ENCODE peak calls at places on chromosomes 4 and X, in ten cellular contexts. One of them, this sample, is unnamed.

GRCh38 chr4:4575284-4576211 is 33.7 kb upstream of the STX18 start:
- DNase-seq in AML-193: no peak
- DNase-seq in AG09309: no peak
- DNase-seq in T-helper 2 cell: peak
- DNase-seq in stimulated activated CD8-positive, alpha-beta memory T cell treated with anti-CD3 and anti-CD28 coated beads, Interleukin-15, amount 100 ng/mL, for 4 hours: peak
- DNase-seq in activated CD4-positive, alpha-beta T cell treated with anti-CD3 and anti-CD28 coated beads for 24 hours: peak
- DNase-seq in T-helper 17 cell: peak
- DNase-seq in CD4-positive, alpha-beta T cell: peak
- DNase-seq in Calu3: peak
- DNase-seq in NCI-H2107: peak
- DNase-seq in this sample: peak

GRCh38 chr4:38119663-38120374 is 159.6 kb downstream of the PTTG2 start:
- DNase-seq in AML-193: no peak
- DNase-seq in AG09309: peak
- DNase-seq in T-helper 2 cell: no peak
- DNase-seq in stimulated activated CD8-positive, alpha-beta memory T cell treated with anti-CD3 and anti-CD28 coated beads, Interleukin-15, amount 100 ng/mL, for 4 hours: no peak
- DNase-seq in activated CD4-positive, alpha-beta T cell treated with anti-CD3 and anti-CD28 coated beads for 24 hours: no peak
- DNase-seq in T-helper 17 cell: no peak
- DNase-seq in CD4-positive, alpha-beta T cell: no peak
- DNase-seq in Calu3: no peak
- DNase-seq in NCI-H2107: no peak
- DNase-seq in this sample: no peak

GRCh38 chr4:147822128-147822527 is 90.2 kb downstream of the ARHGAP10 start:
- DNase-seq in AML-193: peak
- DNase-seq in AG09309: peak
- DNase-seq in T-helper 2 cell: no peak
- DNase-seq in stimulated activated CD8-positive, alpha-beta memory T cell treated with anti-CD3 and anti-CD28 coated beads, Interleukin-15, amount 100 ng/mL, for 4 hours: no peak
- DNase-seq in activated CD4-positive, alpha-beta T cell treated with anti-CD3 and anti-CD28 coated beads for 24 hours: no peak
- DNase-seq in T-helper 17 cell: no peak
- DNase-seq in CD4-positive, alpha-beta T cell: no peak
- DNase-seq in Calu3: peak
- DNase-seq in NCI-H2107: no peak
- DNase-seq in this sample: no peak

GRCh38 chr4:1405636-1406415 is 416 bp downstream of the NKX1-1 start:
- DNase-seq in AML-193: no peak
- DNase-seq in AG09309: no peak
- DNase-seq in T-helper 2 cell: no peak
- DNase-seq in stimulated activated CD8-positive, alpha-beta memory T cell treated with anti-CD3 and anti-CD28 coated beads, Interleukin-15, amount 100 ng/mL, for 4 hours: no peak
- DNase-seq in activated CD4-positive, alpha-beta T cell treated with anti-CD3 and anti-CD28 coated beads for 24 hours: no peak
- DNase-seq in T-helper 17 cell: no peak
- DNase-seq in CD4-positive, alpha-beta T cell: no peak
- DNase-seq in Calu3: no peak
- DNase-seq in NCI-H2107: no peak
- DNase-seq in this sample: no peak

GRCh38 chr4:122010610-122011009 is 58.8 kb upstream of the TRPC3 start:
- DNase-seq in AML-193: no peak
- DNase-seq in AG09309: no peak
- DNase-seq in T-helper 2 cell: no peak
- DNase-seq in stimulated activated CD8-positive, alpha-beta memory T cell treated with anti-CD3 and anti-CD28 coated beads, Interleukin-15, amount 100 ng/mL, for 4 hours: no peak
- DNase-seq in activated CD4-positive, alpha-beta T cell treated with anti-CD3 and anti-CD28 coated beads for 24 hours: no peak
- DNase-seq in T-helper 17 cell: no peak
- DNase-seq in CD4-positive, alpha-beta T cell: no peak
- DNase-seq in Calu3: no peak
- DNase-seq in NCI-H2107: no peak
- DNase-seq in this sample: no peak

GRCh38 chrX:96183843-96184242 is 500.8 kb upstream of the DIAPH2 start:
- DNase-seq in AML-193: no peak
- DNase-seq in AG09309: no peak
- DNase-seq in T-helper 2 cell: no peak
- DNase-seq in stimulated activated CD8-positive, alpha-beta memory T cell treated with anti-CD3 and anti-CD28 coated beads, Interleukin-15, amount 100 ng/mL, for 4 hours: no peak
- DNase-seq in activated CD4-positive, alpha-beta T cell treated with anti-CD3 and anti-CD28 coated beads for 24 hours: no peak
- DNase-seq in T-helper 17 cell: no peak
- DNase-seq in CD4-positive, alpha-beta T cell: no peak
- DNase-seq in Calu3: no peak
- DNase-seq in NCI-H2107: no peak
- DNase-seq in this sample: peak

GRCh38 chrX:38561951-38562719 is 793 bp downstream of the TSPAN7 start:
- DNase-seq in AML-193: no peak
- DNase-seq in AG09309: no peak
- DNase-seq in T-helper 2 cell: no peak
- DNase-seq in stimulated activated CD8-positive, alpha-beta memory T cell treated with anti-CD3 and anti-CD28 coated beads, Interleukin-15, amount 100 ng/mL, for 4 hours: peak
- DNase-seq in activated CD4-positive, alpha-beta T cell treated with anti-CD3 and anti-CD28 coated beads for 24 hours: no peak
- DNase-seq in T-helper 17 cell: no peak
- DNase-seq in CD4-positive, alpha-beta T cell: no peak
- DNase-seq in Calu3: no peak
- DNase-seq in NCI-H2107: peak
- DNase-seq in this sample: peak

GRCh38 chr4:72302981-72303704 is 265.9 kb downstream of the ADAMTS3 start:
- DNase-seq in AML-193: peak
- DNase-seq in AG09309: no peak
- DNase-seq in T-helper 2 cell: peak
- DNase-seq in stimulated activated CD8-positive, alpha-beta memory T cell treated with anti-CD3 and anti-CD28 coated beads, Interleukin-15, amount 100 ng/mL, for 4 hours: no peak
- DNase-seq in activated CD4-positive, alpha-beta T cell treated with anti-CD3 and anti-CD28 coated beads for 24 hours: peak
- DNase-seq in T-helper 17 cell: peak
- DNase-seq in CD4-positive, alpha-beta T cell: peak
- DNase-seq in Calu3: peak
- DNase-seq in NCI-H2107: peak
- DNase-seq in this sample: peak

GRCh38 chr4:142365386-142365785 is 480.7 kb downstream of the INPP4B start:
- DNase-seq in AML-193: no peak
- DNase-seq in AG09309: no peak
- DNase-seq in T-helper 2 cell: no peak
- DNase-seq in stimulated activated CD8-positive, alpha-beta memory T cell treated with anti-CD3 and anti-CD28 coated beads, Interleukin-15, amount 100 ng/mL, for 4 hours: no peak
- DNase-seq in activated CD4-positive, alpha-beta T cell treated with anti-CD3 and anti-CD28 coated beads for 24 hours: no peak
- DNase-seq in T-helper 17 cell: no peak
- DNase-seq in CD4-positive, alpha-beta T cell: no peak
- DNase-seq in Calu3: no peak
- DNase-seq in NCI-H2107: no peak
- DNase-seq in this sample: no peak

GRCh38 chr4:3470244-3471097 is 7.4 kb downstream of the DOK7 start:
- DNase-seq in AML-193: no peak
- DNase-seq in AG09309: no peak
- DNase-seq in T-helper 2 cell: no peak
- DNase-seq in stimulated activated CD8-positive, alpha-beta memory T cell treated with anti-CD3 and anti-CD28 coated beads, Interleukin-15, amount 100 ng/mL, for 4 hours: no peak
- DNase-seq in activated CD4-positive, alpha-beta T cell treated with anti-CD3 and anti-CD28 coated beads for 24 hours: no peak
- DNase-seq in T-helper 17 cell: no peak
- DNase-seq in CD4-positive, alpha-beta T cell: no peak
- DNase-seq in Calu3: peak
- DNase-seq in NCI-H2107: no peak
- DNase-seq in this sample: no peak

GRCh38 chr4:107951551-107951950 is 20.2 kb downstream of the CYP2U1 start:
- DNase-seq in AML-193: no peak
- DNase-seq in AG09309: peak
- DNase-seq in T-helper 2 cell: no peak
- DNase-seq in stimulated activated CD8-positive, alpha-beta memory T cell treated with anti-CD3 and anti-CD28 coated beads, Interleukin-15, amount 100 ng/mL, for 4 hours: no peak
- DNase-seq in activated CD4-positive, alpha-beta T cell treated with anti-CD3 and anti-CD28 coated beads for 24 hours: no peak
- DNase-seq in T-helper 17 cell: no peak
- DNase-seq in CD4-positive, alpha-beta T cell: no peak
- DNase-seq in Calu3: no peak
- DNase-seq in NCI-H2107: no peak
- DNase-seq in this sample: no peak

GRCh38 chrX:137748827-137749226 is 182.9 kb downstream of the ZIC3 start:
- DNase-seq in AML-193: no peak
- DNase-seq in AG09309: no peak
- DNase-seq in T-helper 2 cell: no peak
- DNase-seq in stimulated activated CD8-positive, alpha-beta memory T cell treated with anti-CD3 and anti-CD28 coated beads, Interleukin-15, amount 100 ng/mL, for 4 hours: no peak
- DNase-seq in activated CD4-positive, alpha-beta T cell treated with anti-CD3 and anti-CD28 coated beads for 24 hours: no peak
- DNase-seq in T-helper 17 cell: no peak
- DNase-seq in CD4-positive, alpha-beta T cell: no peak
- DNase-seq in Calu3: no peak
- DNase-seq in NCI-H2107: peak
- DNase-seq in this sample: no peak

GRCh38 chrX:30577362-30577961 is at the start of gene TASL:
- DNase-seq in AML-193: peak
- DNase-seq in AG09309: no peak
- DNase-seq in T-helper 2 cell: peak
- DNase-seq in stimulated activated CD8-positive, alpha-beta memory T cell treated with anti-CD3 and anti-CD28 coated beads, Interleukin-15, amount 100 ng/mL, for 4 hours: no peak
- DNase-seq in activated CD4-positive, alpha-beta T cell treated with anti-CD3 and anti-CD28 coated beads for 24 hours: peak
- DNase-seq in T-helper 17 cell: no peak
- DNase-seq in CD4-positive, alpha-beta T cell: no peak
- DNase-seq in Calu3: no peak
- DNase-seq in NCI-H2107: no peak
- DNase-seq in this sample: no peak

GRCh38 chr4:1085404-1085799 is 28.0 kb downstream of the RNF212 start:
- DNase-seq in AML-193: no peak
- DNase-seq in AG09309: no peak
- DNase-seq in T-helper 2 cell: no peak
- DNase-seq in stimulated activated CD8-positive, alpha-beta memory T cell treated with anti-CD3 and anti-CD28 coated beads, Interleukin-15, amount 100 ng/mL, for 4 hours: no peak
- DNase-seq in activated CD4-positive, alpha-beta T cell treated with anti-CD3 and anti-CD28 coated beads for 24 hours: no peak
- DNase-seq in T-helper 17 cell: no peak
- DNase-seq in CD4-positive, alpha-beta T cell: no peak
- DNase-seq in Calu3: no peak
- DNase-seq in NCI-H2107: no peak
- DNase-seq in this sample: no peak

GRCh38 chr4:8179771-8180170 is 19.3 kb upstream of the SH3TC1 start:
- DNase-seq in AML-193: no peak
- DNase-seq in AG09309: no peak
- DNase-seq in T-helper 2 cell: no peak
- DNase-seq in stimulated activated CD8-positive, alpha-beta memory T cell treated with anti-CD3 and anti-CD28 coated beads, Interleukin-15, amount 100 ng/mL, for 4 hours: no peak
- DNase-seq in activated CD4-positive, alpha-beta T cell treated with anti-CD3 and anti-CD28 coated beads for 24 hours: no peak
- DNase-seq in T-helper 17 cell: no peak
- DNase-seq in CD4-positive, alpha-beta T cell: no peak
- DNase-seq in Calu3: no peak
- DNase-seq in NCI-H2107: no peak
- DNase-seq in this sample: no peak

GRCh38 chr4:8330821-8331566 is 61.4 kb downstream of the HTRA3 start:
- DNase-seq in AML-193: no peak
- DNase-seq in AG09309: no peak
- DNase-seq in T-helper 2 cell: no peak
- DNase-seq in stimulated activated CD8-positive, alpha-beta memory T cell treated with anti-CD3 and anti-CD28 coated beads, Interleukin-15, amount 100 ng/mL, for 4 hours: no peak
- DNase-seq in activated CD4-positive, alpha-beta T cell treated with anti-CD3 and anti-CD28 coated beads for 24 hours: no peak
- DNase-seq in T-helper 17 cell: no peak
- DNase-seq in CD4-positive, alpha-beta T cell: no peak
- DNase-seq in Calu3: no peak
- DNase-seq in NCI-H2107: no peak
- DNase-seq in this sample: peak

GRCh38 chrX:10444204-10444603 is 176.2 kb downstream of the MID1 start:
- DNase-seq in AML-193: no peak
- DNase-seq in AG09309: no peak
- DNase-seq in T-helper 2 cell: no peak
- DNase-seq in stimulated activated CD8-positive, alpha-beta memory T cell treated with anti-CD3 and anti-CD28 coated beads, Interleukin-15, amount 100 ng/mL, for 4 hours: no peak
- DNase-seq in activated CD4-positive, alpha-beta T cell treated with anti-CD3 and anti-CD28 coated beads for 24 hours: no peak
- DNase-seq in T-helper 17 cell: no peak
- DNase-seq in CD4-positive, alpha-beta T cell: no peak
- DNase-seq in Calu3: no peak
- DNase-seq in NCI-H2107: no peak
- DNase-seq in this sample: no peak

GRCh38 chr4:94689155-94689554 is 68.6 kb upstream of the BMPR1B start:
- DNase-seq in AML-193: no peak
- DNase-seq in AG09309: no peak
- DNase-seq in T-helper 2 cell: no peak
- DNase-seq in stimulated activated CD8-positive, alpha-beta memory T cell treated with anti-CD3 and anti-CD28 coated beads, Interleukin-15, amount 100 ng/mL, for 4 hours: no peak
- DNase-seq in activated CD4-positive, alpha-beta T cell treated with anti-CD3 and anti-CD28 coated beads for 24 hours: no peak
- DNase-seq in T-helper 17 cell: no peak
- DNase-seq in CD4-positive, alpha-beta T cell: no peak
- DNase-seq in Calu3: no peak
- DNase-seq in NCI-H2107: no peak
- DNase-seq in this sample: no peak

GRCh38 chr4:76783836-76784235 is 114.1 kb downstream of the SOWAHB start:
- DNase-seq in AML-193: no peak
- DNase-seq in AG09309: no peak
- DNase-seq in T-helper 2 cell: no peak
- DNase-seq in stimulated activated CD8-positive, alpha-beta memory T cell treated with anti-CD3 and anti-CD28 coated beads, Interleukin-15, amount 100 ng/mL, for 4 hours: no peak
- DNase-seq in activated CD4-positive, alpha-beta T cell treated with anti-CD3 and anti-CD28 coated beads for 24 hours: no peak
- DNase-seq in T-helper 17 cell: no peak
- DNase-seq in CD4-positive, alpha-beta T cell: no peak
- DNase-seq in Calu3: no peak
- DNase-seq in NCI-H2107: no peak
- DNase-seq in this sample: no peak

GRCh38 chr4:155134136-155134535 is 74.3 kb upstream of the NPY2R start:
- DNase-seq in AML-193: no peak
- DNase-seq in AG09309: no peak
- DNase-seq in T-helper 2 cell: no peak
- DNase-seq in stimulated activated CD8-positive, alpha-beta memory T cell treated with anti-CD3 and anti-CD28 coated beads, Interleukin-15, amount 100 ng/mL, for 4 hours: no peak
- DNase-seq in activated CD4-positive, alpha-beta T cell treated with anti-CD3 and anti-CD28 coated beads for 24 hours: no peak
- DNase-seq in T-helper 17 cell: no peak
- DNase-seq in CD4-positive, alpha-beta T cell: no peak
- DNase-seq in Calu3: no peak
- DNase-seq in NCI-H2107: no peak
- DNase-seq in this sample: no peak

GRCh38 chr4:21366840-21367239 is 581.7 kb downstream of the KCNIP4 start:
- DNase-seq in AML-193: no peak
- DNase-seq in AG09309: no peak
- DNase-seq in T-helper 2 cell: no peak
- DNase-seq in stimulated activated CD8-positive, alpha-beta memory T cell treated with anti-CD3 and anti-CD28 coated beads, Interleukin-15, amount 100 ng/mL, for 4 hours: no peak
- DNase-seq in activated CD4-positive, alpha-beta T cell treated with anti-CD3 and anti-CD28 coated beads for 24 hours: no peak
- DNase-seq in T-helper 17 cell: no peak
- DNase-seq in CD4-positive, alpha-beta T cell: no peak
- DNase-seq in Calu3: no peak
- DNase-seq in NCI-H2107: no peak
- DNase-seq in this sample: no peak

GRCh38 chrX:131827935-131828334 is 195.2 kb upstream of the STK26 start:
- DNase-seq in AML-193: peak
- DNase-seq in AG09309: no peak
- DNase-seq in T-helper 2 cell: no peak
- DNase-seq in stimulated activated CD8-positive, alpha-beta memory T cell treated with anti-CD3 and anti-CD28 coated beads, Interleukin-15, amount 100 ng/mL, for 4 hours: no peak
- DNase-seq in activated CD4-positive, alpha-beta T cell treated with anti-CD3 and anti-CD28 coated beads for 24 hours: no peak
- DNase-seq in T-helper 17 cell: no peak
- DNase-seq in CD4-positive, alpha-beta T cell: no peak
- DNase-seq in Calu3: peak
- DNase-seq in NCI-H2107: peak
- DNase-seq in this sample: peak

GRCh38 chrX:72069380-72070160 is 62.1 kb downstream of the RTL5 start:
- DNase-seq in AML-193: peak
- DNase-seq in AG09309: no peak
- DNase-seq in T-helper 2 cell: no peak
- DNase-seq in stimulated activated CD8-positive, alpha-beta memory T cell treated with anti-CD3 and anti-CD28 coated beads, Interleukin-15, amount 100 ng/mL, for 4 hours: no peak
- DNase-seq in activated CD4-positive, alpha-beta T cell treated with anti-CD3 and anti-CD28 coated beads for 24 hours: no peak
- DNase-seq in T-helper 17 cell: no peak
- DNase-seq in CD4-positive, alpha-beta T cell: no peak
- DNase-seq in Calu3: no peak
- DNase-seq in NCI-H2107: no peak
- DNase-seq in this sample: no peak

GRCh38 chrX:113370001-113370400 is 529.4 kb upstream of the AMOT start:
- DNase-seq in AML-193: no peak
- DNase-seq in AG09309: no peak
- DNase-seq in T-helper 2 cell: no peak
- DNase-seq in stimulated activated CD8-positive, alpha-beta memory T cell treated with anti-CD3 and anti-CD28 coated beads, Interleukin-15, amount 100 ng/mL, for 4 hours: no peak
- DNase-seq in activated CD4-positive, alpha-beta T cell treated with anti-CD3 and anti-CD28 coated beads for 24 hours: no peak
- DNase-seq in T-helper 17 cell: no peak
- DNase-seq in CD4-positive, alpha-beta T cell: no peak
- DNase-seq in Calu3: no peak
- DNase-seq in NCI-H2107: no peak
- DNase-seq in this sample: no peak

GRCh38 chrX:150476183-150476699 is 92.2 kb upstream of the MTM1 start:
- DNase-seq in AML-193: no peak
- DNase-seq in AG09309: peak
- DNase-seq in T-helper 2 cell: no peak
- DNase-seq in stimulated activated CD8-positive, alpha-beta memory T cell treated with anti-CD3 and anti-CD28 coated beads, Interleukin-15, amount 100 ng/mL, for 4 hours: no peak
- DNase-seq in activated CD4-positive, alpha-beta T cell treated with anti-CD3 and anti-CD28 coated beads for 24 hours: no peak
- DNase-seq in T-helper 17 cell: no peak
- DNase-seq in CD4-positive, alpha-beta T cell: no peak
- DNase-seq in Calu3: no peak
- DNase-seq in NCI-H2107: no peak
- DNase-seq in this sample: no peak

GRCh38 chr4:86959588-86960500 is 25.0 kb downstream of the AFF1 start:
- DNase-seq in AML-193: no peak
- DNase-seq in AG09309: no peak
- DNase-seq in T-helper 2 cell: no peak
- DNase-seq in stimulated activated CD8-positive, alpha-beta memory T cell treated with anti-CD3 and anti-CD28 coated beads, Interleukin-15, amount 100 ng/mL, for 4 hours: no peak
- DNase-seq in activated CD4-positive, alpha-beta T cell treated with anti-CD3 and anti-CD28 coated beads for 24 hours: no peak
- DNase-seq in T-helper 17 cell: no peak
- DNase-seq in CD4-positive, alpha-beta T cell: no peak
- DNase-seq in Calu3: no peak
- DNase-seq in NCI-H2107: no peak
- DNase-seq in this sample: no peak

GRCh38 chr4:113790478-113790877 is 28.9 kb upstream of the CAMK2D start:
- DNase-seq in AML-193: peak
- DNase-seq in AG09309: no peak
- DNase-seq in T-helper 2 cell: no peak
- DNase-seq in stimulated activated CD8-positive, alpha-beta memory T cell treated with anti-CD3 and anti-CD28 coated beads, Interleukin-15, amount 100 ng/mL, for 4 hours: no peak
- DNase-seq in activated CD4-positive, alpha-beta T cell treated with anti-CD3 and anti-CD28 coated beads for 24 hours: no peak
- DNase-seq in T-helper 17 cell: no peak
- DNase-seq in CD4-positive, alpha-beta T cell: no peak
- DNase-seq in Calu3: no peak
- DNase-seq in NCI-H2107: no peak
- DNase-seq in this sample: peak

GRCh38 chrX:1077140-1077539 is 135.3 kb downstream of the CRLF2 start:
- DNase-seq in AML-193: no peak
- DNase-seq in AG09309: no peak
- DNase-seq in T-helper 2 cell: no peak
- DNase-seq in stimulated activated CD8-positive, alpha-beta memory T cell treated with anti-CD3 and anti-CD28 coated beads, Interleukin-15, amount 100 ng/mL, for 4 hours: no peak
- DNase-seq in activated CD4-positive, alpha-beta T cell treated with anti-CD3 and anti-CD28 coated beads for 24 hours: no peak
- DNase-seq in T-helper 17 cell: no peak
- DNase-seq in CD4-positive, alpha-beta T cell: no peak
- DNase-seq in Calu3: no peak
- DNase-seq in NCI-H2107: no peak
- DNase-seq in this sample: no peak

This sample was measured in midbrain.